ENCODE peak calls at places on chromosomes 12 and 14, in four cellular contexts. A is lung, Y is WTC11, T is IMR-90. Q is an unnamed sample.

GRCh38 chr14:51462706-51463105 is 189.0 kb upstream of the FRMD6 start:
- DNase-seq in A (no peak), Y (no peak), T (no peak), Q (no peak)

GRCh38 chr12:27875677-27876076 is 95.6 kb upstream of the MANSC4 start:
- DNase-seq in A (no peak), Y (no peak), T (no peak), Q (no peak)

GRCh38 chr14:73764881-73765280 is 50.7 kb upstream of the PNMA1 start:
- DNase-seq in A (peak; percentile 79), Y (no peak), T (no peak), Q (no peak)

GRCh38 chr12:81395431-81395830 is 317.6 kb downstream of the ACSS3 start:
- DNase-seq in A (no peak), Y (no peak), T (no peak), Q (no peak)

GRCh38 chr12:51521554-51522276 is 69.3 kb upstream of the SCN8A start:
- DNase-seq in A (no peak), Y (no peak), T (peak; percentile 29), Q (no peak)

GRCh38 chr12:538731-539539 is 79.2 kb downstream of the B4GALNT3 start:
- DNase-seq in A (peak; percentile 52), Y (no peak), T (peak; percentile 42), Q (no peak)

GRCh38 chr12:114625294-114625851 is 58.6 kb downstream of the TBX3 start:
- DNase-seq in A (peak; percentile 32), Y (peak; percentile 83), T (peak; percentile 72), Q (peak; percentile 81)

GRCh38 chr14:21748869-21749303 is 75.3 kb upstream of the OR4E1 start:
- DNase-seq in A (no peak), Y (peak; percentile 69), T (peak; percentile 31), Q (peak; percentile 60)

GRCh38 chr12:57460457-57461325 is 1.1 kb downstream of the GLI1 start:
- DNase-seq in A (no peak), Y (peak; percentile 81), T (no peak), Q (peak; percentile 72)

GRCh38 chr12:5898874-5899273 is 46.2 kb downstream of the ANO2 start:
- DNase-seq in A (no peak), Y (peak; percentile 47), T (no peak), Q (no peak)
- TF ChIP-seq CTCF in A (no peak), Y (no peak), T (no peak), Q (no peak)

DNA sequence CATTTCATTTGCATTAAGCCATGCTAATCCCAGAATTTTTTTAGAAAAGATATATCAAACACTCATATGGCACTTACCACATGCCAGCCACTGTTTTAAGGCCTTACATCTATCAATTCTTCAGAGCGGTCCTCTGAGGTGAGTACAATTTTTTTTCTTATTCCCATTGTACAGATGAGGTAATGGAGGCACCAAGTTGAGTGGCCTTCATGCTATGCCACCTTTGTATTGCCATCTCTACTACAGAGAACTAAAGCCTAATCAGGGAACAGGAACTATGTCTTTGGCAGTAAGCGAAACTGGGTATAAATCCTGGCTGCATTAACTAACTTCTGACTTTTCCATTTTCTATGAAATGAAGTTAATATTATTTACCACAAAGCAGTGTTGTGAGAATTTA is 27.1 kb downstream of the SLC38A4 start:
- DNase-seq in A (no peak), Y (no peak), T (no peak), Q (no peak)
- TF ChIP-seq CTCF in A (no peak), Y (no peak), T (no peak), Q (no peak)

DNA sequence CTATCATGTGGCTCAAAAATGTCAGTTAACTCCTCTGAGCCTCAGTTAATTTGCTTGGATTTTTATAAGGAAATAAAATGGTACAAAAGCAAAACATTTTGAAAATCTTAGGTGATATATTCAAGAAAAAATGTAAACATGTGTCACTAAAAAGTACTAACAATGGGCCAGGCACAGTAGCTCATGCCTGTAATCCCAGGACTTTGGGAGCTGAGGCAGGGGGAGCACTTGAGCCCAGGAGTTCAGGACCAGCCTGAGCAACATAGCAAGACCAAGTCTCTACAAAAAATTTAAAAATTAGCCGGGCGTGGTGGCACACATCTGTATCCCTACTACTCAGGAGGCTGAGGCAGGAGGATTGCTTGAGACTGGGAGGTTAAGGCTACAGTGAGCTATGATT is 25.7 kb downstream of the AQP6 start:
- DNase-seq in A (no peak), Y (no peak), T (no peak), Q (no peak)
- TF ChIP-seq CTCF in A (no peak), Y (no peak), T (no peak), Q (no peak)

GRCh38 chr12:14927267-14927666 is 11.1 kb downstream of the ERP27 start:
- DNase-seq in A (no peak), Y (no peak), T (no peak), Q (no peak)

GRCh38 chr12:14928946-14929345 is 9.4 kb downstream of the ERP27 start:
- DNase-seq in A (peak; percentile 67), Y (no peak), T (no peak), Q (no peak)

GRCh38 chr12:14931359-14931758 is 7.0 kb downstream of the ERP27 start:
- DNase-seq in A (no peak), Y (no peak), T (no peak), Q (no peak)

GRCh38 chr12:14931791-14932560 is 6.4 kb downstream of the ERP27 start:
- DNase-seq in A (no peak), Y (no peak), T (no peak), Q (no peak)

DNA sequence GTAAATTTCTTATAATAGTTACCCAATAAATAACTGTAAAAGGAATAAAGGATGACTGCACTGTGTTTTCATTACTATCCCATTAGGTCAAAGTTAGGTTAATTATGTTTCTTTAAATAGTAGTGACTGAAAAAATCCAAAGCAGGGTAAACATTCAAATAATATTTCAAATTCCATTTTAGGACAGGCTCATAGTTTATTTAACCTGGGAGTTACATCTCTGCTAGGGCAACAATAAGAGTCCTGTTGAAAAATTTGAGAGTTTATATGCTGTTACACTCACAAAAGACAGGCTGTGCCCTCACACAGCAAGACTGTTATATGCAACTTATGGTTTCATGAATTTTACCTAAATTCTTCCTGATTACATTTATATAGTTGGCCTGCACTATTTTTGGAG is 8.0 kb downstream of the ERP27 start:
- DNase-seq in A (no peak), Y (no peak), T (peak; percentile 27), Q (no peak)
- TF ChIP-seq CTCF in A (no peak), Y (no peak), T (peak; percentile 35), Q (no peak)

DNA sequence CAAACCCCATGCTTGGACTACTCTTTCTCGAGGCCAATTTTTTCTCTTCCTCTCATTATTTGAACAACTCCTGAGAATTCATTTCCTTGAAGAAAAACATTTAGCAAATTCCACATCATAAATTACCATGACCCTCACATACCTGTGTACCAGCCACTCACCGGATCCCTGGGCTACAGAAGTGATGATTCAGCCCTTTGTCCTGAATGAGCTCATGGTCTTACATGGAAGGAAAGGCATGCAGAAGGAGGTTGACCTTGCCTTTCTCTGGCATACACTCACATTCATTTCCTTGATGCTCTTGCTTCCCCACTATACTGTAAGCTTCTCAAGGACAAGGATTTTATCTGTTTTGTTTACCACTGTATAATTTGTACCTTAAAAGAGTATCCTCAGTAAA is 191.5 kb downstream of the SLC5A8 start:
- DNase-seq in A (no peak), Y (no peak), T (peak; percentile 91), Q (no peak)
- TF ChIP-seq CTCF in A (no peak), Y (no peak), T (no peak), Q (no peak)

Q was measured in glutamatergic neuron.